ENCODE peak calls at places on chromosomes 3 and 15, in eight cellular contexts. S is body of pancreas; T is ovary; W is uterus; N is H9; X is GM23338; A is CD8-positive, alpha-beta T cell; Q is BE2C. O is an unnamed sample. For H3K4me1 and H3K27me3, the result is how much of the 10 kb centered on the place peaks cover.

GRCh38 chr15:50182233-50183013 is 427 bp downstream of the SLC27A2 start:
- DNase-seq in S (peak), W (no peak), Q (no peak), X (peak), T (no peak), A (peak), N (peak), O (no peak)

GRCh38 chr15:41417418-41417811 is 520 bp downstream of the RTF1 start:
- DNase-seq in W (peak), Q (peak), T (peak), A (no peak), N (peak), X (peak), S (no peak), O (no peak)

GRCh38 chr3:20041197-20041780 is 1.0 kb downstream of the KAT2B start:
- DNase-seq in Q (peak), X (peak), S (peak), A (peak), N (peak), W (peak), T (peak), O (peak)

GRCh38 chr3:183541738-183542137 is 13.8 kb downstream of the KLHL6 start:
- DNase-seq in S (peak), T (no peak), X (no peak), W (no peak), N (no peak), A (no peak), Q (no peak), O (no peak)

GRCh38 chr3:50516048-50516871 is 12.8 kb upstream of the CACNA2D2 start:
- DNase-seq in A (no peak), W (peak), S (no peak), X (peak), T (peak), Q (peak), N (peak), O (no peak)

GRCh38 chr3:3708769-3709115 is 90.5 kb upstream of the LRRN1 start:
- DNase-seq in A (no peak), T (no peak), W (no peak), Q (no peak), S (no peak), N (no peak), X (peak), O (no peak)

GRCh38 chr3:149198611-149199010 is 23.0 kb downstream of the CP start:
- DNase-seq in W (no peak), N (peak), Q (no peak), A (no peak), T (no peak), X (peak), S (no peak), O (no peak)

GRCh38 chr15:65980824-65981456 is 111.6 kb downstream of the RAB11A start:
- DNase-seq in W (no peak), X (peak), Q (peak), S (peak), A (no peak), T (peak), N (peak), O (peak)

GRCh38 chr3:64143399-64144130 is 81.7 kb downstream of the PRICKLE2 start:
- DNase-seq in N (no peak), X (no peak), Q (peak), A (no peak), T (no peak), W (peak), S (peak), O (no peak)

GRCh38 chr3:42013652-42014442 is 51.9 kb upstream of the ULK4 start:
- DNase-seq in S (peak), Q (peak), N (no peak), W (peak), A (peak), T (peak), X (peak), O (no peak)

GRCh38 chr3:4848176-4848575 is 131.1 kb upstream of the BHLHE40 start:
- DNase-seq in A (no peak), Q (no peak), W (no peak), N (no peak), X (no peak), T (no peak), S (no peak), O (no peak)

GRCh38 chr3:144585953-144586352 is 614.3 kb downstream of the DIPK2A start:
- DNase-seq in S (no peak), T (no peak), W (no peak), Q (no peak), X (no peak), A (no peak), N (no peak), O (no peak)

DNA sequence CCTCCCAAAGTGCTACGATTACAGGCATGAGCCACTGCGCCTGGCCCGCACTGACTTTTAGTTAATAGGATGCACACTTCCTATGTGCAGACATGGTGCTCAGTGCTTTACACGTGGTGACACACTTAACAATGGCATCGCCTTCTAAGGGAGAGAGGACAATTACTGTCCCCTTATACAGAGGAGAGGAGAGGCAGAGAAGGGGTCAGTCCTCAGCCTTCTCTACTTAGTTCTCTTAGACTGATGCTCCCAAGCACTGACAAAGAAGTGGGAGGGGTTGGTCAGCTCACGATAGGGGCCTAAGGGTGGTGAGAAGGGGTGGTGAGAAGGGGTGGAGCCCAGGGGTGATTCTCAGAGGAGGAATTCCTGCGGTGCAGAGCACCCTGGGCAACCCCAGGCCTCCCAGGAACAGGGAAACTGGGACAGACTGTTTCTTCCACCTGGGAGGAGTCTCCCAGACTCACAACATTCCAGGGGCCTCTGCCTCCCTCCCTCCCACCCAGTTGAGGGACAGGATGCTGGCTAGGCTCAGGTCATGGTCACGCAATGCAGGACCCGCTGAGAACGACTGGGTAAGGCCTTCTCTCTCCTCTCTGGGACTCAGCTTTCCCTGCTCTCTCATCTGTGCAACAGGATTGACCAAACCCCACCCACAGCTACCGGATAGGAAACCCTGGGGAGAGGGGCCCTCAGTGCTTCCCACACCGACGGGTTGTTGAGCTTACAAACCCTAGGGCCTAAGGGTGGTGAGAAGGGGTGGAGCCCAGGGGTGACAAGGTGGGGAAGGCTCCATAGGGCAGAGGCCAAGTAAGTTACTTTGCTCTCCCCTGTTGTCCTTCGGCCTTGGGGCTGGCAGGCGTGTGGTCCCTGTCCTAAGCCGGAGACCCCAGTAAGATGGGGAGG is 1.6 kb downstream of the TPRA1 start:
- DNase-seq in X (no peak), A (no peak), W (no peak), T (no peak), S (no peak), Q (no peak), N (peak), O (no peak)
- H3K4me1 ChIP-seq in X (under half), A (under half), W (under half), T (under half), S (half or more), Q (under half), N (under half), O (half or more)

DNA sequence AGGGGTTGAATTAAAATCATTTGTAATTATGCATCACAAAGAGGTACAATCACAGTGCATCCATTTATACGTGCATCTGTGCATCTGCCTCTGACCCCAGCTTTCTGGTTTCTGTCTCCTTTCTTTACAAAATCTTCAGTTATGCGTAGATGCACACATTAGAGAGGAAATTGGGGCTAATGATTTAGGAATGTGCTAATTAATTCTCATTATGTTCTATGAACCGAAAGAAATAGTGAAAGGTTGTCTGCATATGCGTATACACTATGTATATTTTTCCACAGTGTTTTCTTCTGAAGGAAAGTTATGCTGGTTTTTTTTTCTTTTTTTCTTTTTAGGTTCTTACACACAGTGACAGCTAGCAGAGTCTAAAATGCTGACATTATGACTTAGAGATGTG is 71.6 kb downstream of the SAMMSON start:
- DNase-seq in Q (no peak), N (no peak), T (no peak), A (no peak), X (no peak), W (no peak), S (no peak), O (no peak)
- H3K27me3 ChIP-seq in Q (half or more), N (under half), T (under half), A (under half), X (under half), W (under half), S (under half), O (under half)

DNA sequence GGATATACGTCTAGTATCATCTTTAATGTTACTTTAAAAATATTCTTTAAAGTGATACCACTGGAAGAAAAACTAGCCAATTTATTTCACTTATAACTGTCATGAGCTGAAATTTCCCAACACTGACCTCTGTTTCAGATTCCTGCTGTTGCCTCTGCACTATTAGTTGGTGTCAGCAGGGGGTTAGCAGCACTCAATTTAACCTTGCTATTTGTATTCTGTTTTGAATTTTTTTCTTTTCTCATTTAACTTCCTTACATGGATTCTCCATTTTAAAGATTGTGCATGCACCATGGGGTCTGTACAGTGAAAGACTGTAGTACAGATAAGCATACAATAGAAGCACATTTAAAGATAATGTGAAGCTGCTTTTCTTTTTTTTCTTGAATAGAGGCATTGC is 169.2 kb downstream of the UBE2E2 start:
- DNase-seq in X (peak), W (no peak), N (no peak), A (no peak), Q (no peak), S (no peak), T (no peak), O (no peak)
- TF ChIP-seq CTCF in X (no peak), W (no peak), N (no peak), A (no peak), Q (no peak), S (no peak), T (no peak), O (no peak)

DNA sequence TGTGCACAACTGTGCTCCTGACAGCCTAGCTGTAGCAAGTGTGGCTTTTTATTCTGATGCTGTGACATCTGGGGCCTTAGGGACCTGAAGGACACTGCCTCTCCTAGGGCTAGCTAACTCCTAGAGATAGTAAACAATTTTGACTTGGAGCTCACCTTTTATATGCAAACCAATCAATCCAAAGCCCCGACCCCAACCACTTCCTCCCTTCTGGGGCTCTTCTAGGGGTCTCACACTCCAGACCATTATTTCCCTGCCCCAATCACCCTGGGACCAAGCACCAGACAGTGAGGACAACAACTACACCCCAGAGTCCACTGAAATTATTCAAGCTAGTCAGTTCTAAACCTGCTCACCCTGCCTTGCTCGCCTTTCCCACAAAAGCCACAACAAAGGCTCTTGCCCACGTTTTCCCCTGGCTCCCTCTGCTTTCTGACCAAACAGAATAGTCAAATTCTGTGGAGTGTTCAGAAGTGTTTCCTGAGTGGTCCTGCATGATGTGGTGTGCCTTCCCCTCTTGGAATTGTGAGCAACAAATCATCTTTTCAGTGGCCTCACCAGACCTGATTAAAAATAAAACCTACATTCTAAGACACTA is 84.2 kb upstream of the WNT5A start:
- DNase-seq in T (no peak), X (peak), N (no peak), W (no peak), Q (no peak), A (no peak), S (no peak), O (no peak)
- H3K4me1 ChIP-seq in T (under half), X (under half), N (under half), W (under half), Q (under half), A (under half), S (under half), O (under half)

DNA sequence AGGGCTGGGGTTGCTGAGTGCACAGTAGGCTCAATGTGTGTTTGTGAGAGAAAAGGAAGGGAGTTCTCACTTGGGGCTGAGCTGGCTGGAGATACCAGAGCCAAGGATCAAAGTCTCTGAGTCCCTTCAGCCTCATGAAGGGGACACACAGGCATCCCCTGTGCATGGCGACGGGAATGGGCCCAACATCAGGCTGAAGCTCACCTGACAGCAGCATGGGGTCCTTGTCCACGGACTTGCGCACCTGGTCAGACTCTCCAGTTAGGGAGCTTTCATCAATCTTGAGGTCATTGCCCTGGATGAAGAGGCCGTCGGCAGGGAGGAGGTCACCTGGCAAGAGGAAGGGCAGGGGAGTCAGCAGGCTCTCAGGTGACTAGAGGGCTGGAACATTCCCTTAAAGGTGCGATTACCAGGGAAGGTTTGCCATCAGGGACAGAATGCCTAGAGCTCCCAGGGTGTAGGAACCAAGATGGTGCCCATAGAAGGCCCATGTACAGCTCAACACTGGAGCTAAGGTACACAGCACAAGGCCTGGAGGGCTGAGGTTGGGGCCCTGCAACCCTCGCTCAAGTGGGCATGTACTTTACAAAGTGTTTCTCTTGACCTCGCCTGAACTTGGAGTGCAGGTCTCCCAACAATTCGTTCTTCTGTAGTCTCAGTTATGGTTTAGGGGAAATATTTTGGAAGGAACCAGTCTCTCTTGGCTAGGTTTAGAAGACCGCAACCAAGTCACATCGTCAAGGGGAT is 80.0 kb upstream of the SEC13 start:
- DNase-seq in T (no peak), S (no peak), X (no peak), N (no peak), W (no peak), A (no peak), Q (no peak), O (no peak)
- H3K27me3 ChIP-seq in T (under half), S (under half), X (under half), N (under half), W (under half), A (under half), Q (under half), O (under half)

DNA sequence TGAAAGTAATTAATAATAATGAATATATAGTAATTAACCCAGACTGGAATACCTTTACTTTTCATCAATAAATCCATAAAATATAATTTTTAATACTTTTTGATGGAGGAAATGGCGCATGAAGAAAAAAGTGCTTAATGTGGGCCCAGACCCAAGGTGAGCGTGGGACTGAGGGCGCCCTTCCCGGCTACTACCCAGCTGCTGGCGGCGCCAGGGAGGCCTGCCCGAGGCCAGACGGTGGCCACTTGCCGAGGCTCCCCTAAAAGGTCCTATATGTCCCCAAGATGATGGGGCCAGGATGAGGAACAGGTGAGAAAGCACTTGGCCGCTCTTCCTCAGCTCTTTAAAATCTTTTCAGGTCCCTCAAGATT is 29.1 kb downstream of the CCNL1 start:
- DNase-seq in Q (no peak), A (no peak), X (peak), W (no peak), S (peak), N (no peak), T (no peak), O (no peak)
- TF ChIP-seq CTCF in Q (no peak), A (peak), X (no peak), W (no peak), S (no peak), N (no peak), T (no peak), O (peak)

DNA sequence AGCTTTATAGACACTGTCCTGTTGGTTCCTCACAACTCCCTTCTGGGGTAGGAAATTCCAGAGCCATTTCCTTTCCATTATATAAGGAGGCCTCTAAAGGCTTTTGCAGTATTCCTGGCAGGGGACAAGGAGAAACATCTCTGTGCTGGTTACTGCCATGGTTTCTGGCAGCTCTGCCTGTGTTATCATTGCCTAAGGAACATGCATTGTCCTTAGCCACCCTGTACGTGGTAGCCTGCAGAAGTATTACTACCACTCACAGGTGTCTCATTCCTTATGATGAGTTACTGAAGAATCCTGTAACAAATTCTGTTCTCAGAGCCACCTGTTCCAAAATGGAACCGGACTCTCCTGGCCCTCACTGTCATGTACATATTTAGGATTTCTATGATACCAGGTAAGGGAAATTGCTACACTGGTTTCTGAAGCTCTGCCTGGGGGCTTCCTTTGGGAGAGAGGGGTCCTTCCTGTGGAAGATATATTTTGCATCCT is 58.0 kb downstream of the UMPS start:
- DNase-seq in T (no peak), Q (no peak), X (no peak), A (no peak), S (no peak), W (no peak), N (no peak), O (no peak)
- H3K4me1 ChIP-seq in T (under half), Q (under half), X (under half), A (under half), S (under half), W (under half), N (under half), O (under half)

GRCh38 chr15:90037510-90037860 is 36.4 kb downstream of the ZNF710 start:
- DNase-seq in X (no peak), W (peak), A (no peak), Q (no peak), T (no peak), S (no peak), N (no peak), O (no peak)
- H3K27me3 ChIP-seq in X (under half), W (under half), A (under half), Q (under half), T (under half), S (under half), N (under half), O (under half)

GRCh38 chr3:111609700-111610099 is 14.6 kb upstream of the ZBED2 start:
- DNase-seq in N (no peak), Q (no peak), T (no peak), X (no peak), A (no peak), S (no peak), W (no peak), O (no peak)
- TF ChIP-seq CTCF in N (no peak), Q (no peak), T (no peak), X (no peak), A (no peak), S (no peak), W (no peak), O (no peak)